ENCODE peak calls at places on chromosomes 5 and 9, in ten cellular contexts. H is MM.1S, C is K562, Z is HepG2, K is fibroblast of lung, V is IMR-90, P is GM23338, U is SK-N-SH, D is PC-3, J is OCI-LY7. X is an unnamed sample.

GRCh38 chr5:6804766-6805165 is 91.5 kb downstream of the TENT4A start:
- DNase-seq in H (no peak), C (no peak), Z (no peak), K (no peak), V (peak; percentile 33), P (no peak), U (no peak), D (no peak), J (no peak), X (no peak)

GRCh38 chr5:165119175-165119574 is 1613.8 kb downstream of the MAT2B start:
- DNase-seq in H (no peak), C (no peak), Z (no peak), K (no peak), V (no peak), P (no peak), U (no peak), D (no peak), J (no peak), X (no peak)

GRCh38 chr5:165448773-165449172 is 1943.4 kb downstream of the MAT2B start:
- DNase-seq in H (no peak), C (no peak), Z (no peak), K (peak; percentile 4), V (peak; percentile 71), P (no peak), U (no peak), D (no peak), J (no peak), X (no peak)

GRCh38 chr9:34524349-34524748 is 1.6 kb upstream of the ENHO start:
- DNase-seq in H (no peak), C (no peak), Z (no peak), K (no peak), V (no peak), P (no peak), U (no peak), D (no peak), J (no peak), X (no peak)

GRCh38 chr5:171323007-171323406 is 14.0 kb downstream of the TLX3 start:
- DNase-seq in H (no peak), C (no peak), Z (no peak), K (no peak), V (no peak), P (no peak), U (no peak), D (no peak), J (no peak), X (no peak)

GRCh38 chr9:113979713-113980086 is 98.4 kb downstream of the AMBP start:
- DNase-seq in H (no peak), C (no peak), Z (no peak), K (no peak), V (peak; percentile 47), P (no peak), U (no peak), D (no peak), J (no peak), X (no peak)

GRCh38 chr9:108933231-108933630 is 693 bp downstream of the ELP1 start:
- DNase-seq in H (peak; percentile 12), C (peak; percentile 30), Z (no peak), K (peak; percentile 12), V (peak; percentile 40), P (no peak), U (no peak), D (no peak), J (peak; percentile 11), X (no peak)

GRCh38 chr5:139633295-139634027 is 14.7 kb upstream of the CXXC5 start:
- DNase-seq in H (peak; percentile 78), C (peak; percentile 84), Z (peak; percentile 76), K (peak; percentile 74), V (peak; percentile 73), P (peak; percentile 82), U (peak; percentile 77), D (peak; percentile 81), J (peak; percentile 82), X (peak; percentile 85)

GRCh38 chr5:39353714-39354399 is 10.4 kb downstream of the C9 start:
- DNase-seq in H (peak; percentile 41), C (no peak), Z (no peak), K (no peak), V (no peak), P (no peak), U (no peak), D (no peak), J (no peak), X (no peak)

GRCh38 chr5:40570408-40571129 is 109.1 kb upstream of the PTGER4 start:
- DNase-seq in H (no peak), C (no peak), Z (no peak), K (peak; percentile 72), V (peak; percentile 90), P (no peak), U (no peak), D (peak; percentile 82), J (peak; percentile 57), X (no peak)

GRCh38 chr9:115877852-115878450 is 275.6 kb upstream of the PAPPA start:
- DNase-seq in H (no peak), C (no peak), Z (no peak), K (no peak), V (no peak), P (no peak), U (no peak), D (no peak), J (no peak), X (no peak)

GRCh38 chr9:37187269-37187668 is 66.9 kb downstream of the ZCCHC7 start:
- DNase-seq in H (peak; percentile 52), C (peak; percentile 32), Z (no peak), K (no peak), V (no peak), P (no peak), U (no peak), D (no peak), J (peak; percentile 70), X (no peak)

GRCh38 chr5:16457451-16457850 is 8.1 kb downstream of the ZNF622 start:
- DNase-seq in H (no peak), C (no peak), Z (no peak), K (no peak), V (no peak), P (no peak), U (no peak), D (no peak), J (no peak), X (no peak)

GRCh38 chr9:109699019-109699418 is 81.0 kb upstream of the PALM2AKAP2 start:
- DNase-seq in H (no peak), C (no peak), Z (no peak), K (peak; percentile 11), V (no peak), P (no peak), U (no peak), D (peak; percentile 35), J (no peak), X (no peak)

GRCh38 chr5:100479079-100479688 is 56.0 kb upstream of the FAM174A start:
- DNase-seq in H (peak; percentile 76), C (peak; percentile 12), Z (peak; percentile 45), K (peak; percentile 32), V (peak; percentile 7), P (peak; percentile 67), U (peak; percentile 3), D (peak; percentile 68), J (peak; percentile 33), X (peak; percentile 54)

GRCh38 chr9:133991964-133992779 is at the start of gene VAV2:
- DNase-seq in H (peak; percentile 37), C (peak; percentile 67), Z (peak; percentile 48), K (peak; percentile 49), V (peak; percentile 45), P (peak; percentile 64), U (peak; percentile 76), D (peak; percentile 63), J (peak; percentile 60), X (peak; percentile 83)

GRCh38 chr5:68225188-68225910 is 9.8 kb downstream of the PIK3R1 start:
- DNase-seq in H (no peak), C (no peak), Z (peak; percentile 23), K (peak; percentile 90), V (peak; percentile 87), P (no peak), U (no peak), D (no peak), J (no peak), X (peak; percentile 42)

GRCh38 chr5:133251296-133252132 is 199.7 kb downstream of the HSPA4 start:
- DNase-seq in H (no peak), C (no peak), Z (peak; percentile 37), K (no peak), V (no peak), P (no peak), U (no peak), D (peak; percentile 59), J (no peak), X (peak; percentile 43)

DNA sequence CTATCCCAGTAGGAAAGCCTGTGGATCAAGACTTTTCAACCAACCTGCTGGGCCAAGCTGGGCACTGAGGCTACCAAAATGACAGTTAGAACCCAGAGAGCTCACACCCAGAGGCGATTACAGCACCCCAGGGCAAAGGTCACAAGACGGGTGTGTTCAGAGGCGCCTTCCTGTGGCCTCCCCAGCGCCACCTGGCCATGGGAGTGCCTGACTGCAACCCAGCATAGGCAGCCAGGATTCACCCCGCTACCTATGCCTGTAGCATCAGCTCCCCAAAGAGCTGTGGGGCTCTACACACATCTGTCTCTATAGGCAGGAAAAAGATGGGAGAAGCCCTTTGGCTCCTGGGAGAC is 33.5 kb downstream of the PDGFRB start:
- DNase-seq in H (peak; percentile 48), C (peak; percentile 80), Z (peak; percentile 56), K (no peak), V (no peak), P (peak; percentile 76), U (no peak), D (peak; percentile 31), J (peak; percentile 24), X (peak; percentile 76)
- TF ChIP-seq CTCF in H (peak; percentile 65), C (peak; percentile 81), Z (peak; percentile 86), K (peak; percentile 31), V (peak; percentile 17), P (peak; percentile 76), U (peak; percentile 37), D (peak; percentile 68), J (peak; percentile 72), X (peak; percentile 41)

GRCh38 chr5:175894805-175895204 is 23.4 kb downstream of the CPLX2 start:
- DNase-seq in H (no peak), C (no peak), Z (no peak), K (no peak), V (no peak), P (no peak), U (no peak), D (no peak), J (no peak), X (no peak)
- H3K4me2 ChIP-seq in H (no peak overlapping the region), C (no peak overlapping the region), Z (no peak overlapping the region), K (no peak overlapping the region), V (no peak overlapping the region), P (no peak overlapping the region), U (no peak overlapping the region), D (no peak overlapping the region), J (no peak overlapping the region), X (no peak overlapping the region)

DNA sequence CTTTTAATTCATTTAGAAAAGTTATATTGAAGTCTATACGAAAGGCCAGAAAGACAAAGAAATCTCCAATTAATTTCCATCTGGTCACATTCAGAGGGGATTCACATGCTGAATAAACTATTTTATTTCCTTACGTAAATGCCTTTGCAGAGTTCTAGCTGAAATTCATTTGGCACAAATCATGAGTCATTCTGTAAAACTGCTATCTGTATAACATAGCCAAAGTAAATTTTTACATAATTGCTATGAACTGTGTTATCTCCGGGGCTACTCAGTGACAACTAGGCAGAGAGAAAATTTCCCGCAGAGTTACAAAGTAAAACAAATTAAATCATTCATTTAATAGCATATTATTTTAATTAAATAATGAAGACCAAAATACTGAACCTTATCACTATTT is 463.2 kb upstream of the ADAMTS16 start:
- DNase-seq in H (no peak), C (no peak), Z (no peak), K (no peak), V (no peak), P (no peak), U (no peak), D (no peak), J (no peak), X (no peak)
- H2AFZ ChIP-seq in H (no peak overlapping the region), C (no peak overlapping the region), Z (no peak overlapping the region), K (no peak overlapping the region), V (no peak overlapping the region), P (no peak overlapping the region), U (no peak overlapping the region), D (no peak overlapping the region), J (no peak overlapping the region), X (no peak overlapping the region)

GRCh38 chr5:147339313-147339712 is 104.5 kb downstream of the STK32A start:
- DNase-seq in H (no peak), C (no peak), Z (no peak), K (no peak), V (no peak), P (no peak), U (no peak), D (no peak), J (no peak), X (no peak)
- TF ChIP-seq CTCF in H (no peak), C (no peak), Z (peak; percentile 17), K (no peak), V (no peak), P (peak; percentile 49), U (peak; percentile 22), D (peak; percentile 28), J (peak; percentile 47), X (no peak)

X was measured in hepatocyte.